ENCODE peak calls at places on chromosome 3, in five cellular contexts. V is OCI-M1, B is AG08396, A is A172, Y is WTC11. I is an unnamed sample.

GRCh38 chr3:159765025-159765859 is 223.4 kb upstream of the IL12A start:
- DNase-seq in V (no peak), B (peak; percentile 91), A (peak; percentile 98), Y (peak; percentile 54), I (peak; percentile 43)

GRCh38 chr3:186882881-186883685 is 40.6 kb downstream of the ADIPOQ start:
- DNase-seq in V (peak; percentile 15), B (peak; percentile 43), A (peak; percentile 94), Y (no peak), I (no peak)

GRCh38 chr3:131353016-131353877 is 28.3 kb upstream of the NUDT16 start:
- DNase-seq in V (peak; percentile 37), B (no peak), A (no peak), Y (no peak), I (no peak)

GRCh38 chr3:16200411-16200810 is 25.9 kb downstream of the GALNT15 start:
- DNase-seq in V (peak; percentile 70), B (peak; percentile 41), A (peak; percentile 76), Y (no peak), I (no peak)

GRCh38 chr3:129599607-129600006 is 6.9 kb downstream of the PLXND1 start:
- DNase-seq in V (peak; percentile 73), B (peak; percentile 70), A (peak; percentile 96), Y (peak; percentile 56), I (no peak)

GRCh38 chr3:185630182-185630622 is 44.1 kb downstream of the SENP2 start:
- DNase-seq in V (no peak), B (peak; percentile 31), A (peak; percentile 47), Y (no peak), I (no peak)

GRCh38 chr3:174089592-174089991 is 692.0 kb downstream of the NLGN1 start:
- DNase-seq in V (no peak), B (no peak), A (no peak), Y (no peak), I (no peak)

GRCh38 chr3:52845691-52846426 is 11.0 kb upstream of the MUSTN1 start:
- DNase-seq in V (no peak), B (no peak), A (no peak), Y (peak; percentile 47), I (no peak)

GRCh38 chr3:11230125-11230524 is 42.1 kb upstream of the ATG7 start:
- DNase-seq in V (no peak), B (no peak), A (no peak), Y (no peak), I (no peak)

GRCh38 chr3:4805662-4806061 is 173.6 kb upstream of the BHLHE40 start:
- DNase-seq in V (no peak), B (no peak), A (no peak), Y (no peak), I (no peak)

GRCh38 chr3:10647376-10647775 is 142.0 kb upstream of the ATP2B2 start:
- DNase-seq in V (no peak), B (no peak), A (no peak), Y (no peak), I (no peak)

GRCh38 chr3:186534113-186534669 is 10.0 kb downstream of the CRYGS start:
- DNase-seq in V (peak; percentile 2), B (no peak), A (no peak), Y (no peak), I (no peak)

GRCh38 chr3:146308222-146308621 is 57.3 kb upstream of the PLSCR4 start:
- DNase-seq in V (peak; percentile 23), B (peak; percentile 43), A (peak; percentile 74), Y (no peak), I (no peak)

GRCh38 chr3:54781728-54782127 is 146.1 kb downstream of the LRTM1 start:
- DNase-seq in V (no peak), B (no peak), A (no peak), Y (no peak), I (no peak)

GRCh38 chr3:71520186-71521020 is 63.1 kb downstream of the FOXP1 start:
- DNase-seq in V (no peak), B (no peak), A (no peak), Y (no peak), I (no peak)

GRCh38 chr3:18559323-18559972 is 134.3 kb upstream of the SATB1 start:
- DNase-seq in V (peak; percentile 58), B (peak; percentile 21), A (peak; percentile 58), Y (peak; percentile 34), I (peak; percentile 25)

GRCh38 chr3:52058111-52058510 is 1.7 kb upstream of the DUSP7 start:
- DNase-seq in V (no peak), B (no peak), A (no peak), Y (no peak), I (no peak)

GRCh38 chr3:196666001-196666867 is 26.7 kb downstream of the NRROS start:
- DNase-seq in V (no peak), B (peak; percentile 27), A (peak; percentile 95), Y (peak; percentile 62), I (no peak)

GRCh38 chr3:94429517-94429916 is 366.7 kb downstream of the NSUN3 start:
- DNase-seq in V (no peak), B (no peak), A (no peak), Y (no peak), I (no peak)

GRCh38 chr3:38916706-38917105 is 100.7 kb upstream of the SCN10A start:
- DNase-seq in V (no peak), B (peak; percentile 47), A (no peak), Y (no peak), I (no peak)

GRCh38 chr3:124381565-124382333 is 348.5 kb upstream of the UMPS start:
- DNase-seq in V (no peak), B (no peak), A (no peak), Y (no peak), I (no peak)

GRCh38 chr3:186361612-186362408 is at the start of gene DGKG:
- DNase-seq in V (no peak), B (peak; percentile 68), A (no peak), Y (peak; percentile 45), I (peak; percentile 36)

GRCh38 chr3:124125320-124125719 is 133.4 kb upstream of the ROPN1 start:
- DNase-seq in V (no peak), B (no peak), A (no peak), Y (no peak), I (no peak)

GRCh38 chr3:182716114-182716688 is 77.1 kb upstream of the ATP11B start:
- DNase-seq in V (peak; percentile 78), B (no peak), A (no peak), Y (no peak), I (no peak)

GRCh38 chr3:123311201-123311600 is 109.5 kb downstream of the SEC22A start:
- DNase-seq in V (no peak), B (no peak), A (no peak), Y (no peak), I (no peak)

GRCh38 chr3:11136871-11137626 is 17.2 kb upstream of the HRH1 start:
- DNase-seq in V (no peak), B (peak; percentile 93), A (peak; percentile 100), Y (no peak), I (no peak)

GRCh38 chr3:111605016-111605415 is 9.9 kb upstream of the ZBED2 start:
- DNase-seq in V (no peak), B (no peak), A (no peak), Y (no peak), I (no peak)

GRCh38 chr3:14216257-14217048 is 37.8 kb downstream of the LSM3 start:
- DNase-seq in V (peak; percentile 96), B (no peak), A (no peak), Y (peak; percentile 82), I (peak; percentile 72)

I was measured in HuH-7.5.